ENCODE peak calls at places on chromosomes 3 and 15, in seven cellular contexts. Y is sigmoid colon, J is ovary, W is stomach, M is transverse colon, Z is K562, F is H1. X is an unnamed sample.

GRCh38 chr3:17032407-17033034 is 147.8 kb downstream of the PLCL2 start:
- DNase-seq in Y (no peak), F (no peak), J (no peak), M (no peak), Z (peak; percentile 19), W (no peak), X (no peak)

GRCh38 chr3:47512416-47513124 is 942 bp downstream of the ELP6 start:
- DNase-seq in Z (peak; percentile 54), J (peak; percentile 57), W (no peak), F (no peak), M (peak; percentile 23), Y (peak; percentile 66), X (no peak)

GRCh38 chr3:187994221-187995085 is 159.5 kb upstream of the LPP start:
- DNase-seq in J (no peak), M (no peak), W (no peak), F (no peak), Z (no peak), Y (no peak), X (no peak)

GRCh38 chr15:33968224-33968623 is at the start of gene CHRM5:
- DNase-seq in J (no peak), Z (no peak), Y (no peak), W (no peak), M (no peak), F (no peak), X (no peak)

GRCh38 chr3:176514297-176514696 is 683.0 kb downstream of the TBL1XR1 start:
- DNase-seq in W (no peak), Z (peak; percentile 82), F (peak; percentile 80), J (no peak), Y (no peak), M (no peak), X (no peak)

GRCh38 chr3:13078158-13078905 is 5.1 kb upstream of the IQSEC1 start:
- DNase-seq in Z (no peak), Y (no peak), F (no peak), W (no peak), M (no peak), J (no peak), X (no peak)

GRCh38 chr15:51266548-51266947 is 71.8 kb downstream of the CYP19A1 start:
- DNase-seq in M (no peak), Z (no peak), J (no peak), Y (no peak), F (no peak), W (no peak), X (no peak)

GRCh38 chr3:167394003-167394402 is 13.9 kb upstream of the ZBBX start:
- DNase-seq in F (no peak), J (no peak), Z (no peak), W (no peak), Y (no peak), M (no peak), X (no peak)

GRCh38 chr3:47227678-47228077 is 54.9 kb downstream of the KIF9 start:
- DNase-seq in W (no peak), F (no peak), J (no peak), Z (no peak), Y (peak; percentile 40), M (peak; percentile 13), X (peak; percentile 13)

GRCh38 chr15:68644088-68644904 is 65.5 kb downstream of the CORO2B start:
- DNase-seq in Y (peak; percentile 55), F (no peak), Z (peak; percentile 27), M (no peak), W (no peak), J (peak; percentile 9), X (peak; percentile 37)

GRCh38 chr15:55695432-55695831 is 47.5 kb downstream of the PRTG start:
- DNase-seq in Z (no peak), J (no peak), Y (no peak), W (no peak), F (no peak), M (no peak), X (no peak)

GRCh38 chr3:141333796-141334626 is 34.3 kb upstream of the ZBTB38 start:
- DNase-seq in F (no peak), W (no peak), Y (no peak), Z (no peak), J (no peak), M (no peak), X (no peak)

GRCh38 chr3:57816471-57817105 is 60.5 kb downstream of the SLMAP start:
- DNase-seq in M (no peak), Z (no peak), F (no peak), J (no peak), W (no peak), Y (no peak), X (no peak)

GRCh38 chr3:119643528-119643927 is 16.9 kb downstream of the POPDC2 start:
- DNase-seq in F (no peak), Z (no peak), W (no peak), Y (no peak), J (no peak), M (no peak), X (no peak)

GRCh38 chr3:32596926-32597369 is 26.3 kb upstream of the DYNC1LI1 start:
- DNase-seq in W (no peak), Z (no peak), J (no peak), Y (no peak), M (no peak), F (no peak), X (no peak)

GRCh38 chr3:160193644-160194192 is 31.5 kb upstream of the C3orf80 start:
- DNase-seq in M (no peak), Y (no peak), F (no peak), J (no peak), W (no peak), Z (no peak), X (no peak)

GRCh38 chr3:59313365-59313764 is 263.5 kb upstream of the CFAP20DC start:
- DNase-seq in Z (peak; percentile 13), M (peak; percentile 44), W (peak; percentile 54), J (no peak), F (peak; percentile 76), Y (no peak), X (no peak)

GRCh38 chr3:39287859-39288221 is 8.0 kb upstream of the CX3CR1 start:
- DNase-seq in J (no peak), F (no peak), M (no peak), W (no peak), Y (no peak), Z (no peak), X (no peak)

GRCh38 chr3:39180183-39180545 is 12.2 kb downstream of the XIRP1 start:
- DNase-seq in M (no peak), Y (no peak), Z (no peak), W (no peak), F (no peak), J (no peak), X (no peak)

GRCh38 chr15:63367390-63367789 is 14.3 kb downstream of the CA12 start:
- DNase-seq in Y (no peak), M (no peak), J (no peak), Z (no peak), W (no peak), F (no peak), X (no peak)

GRCh38 chr3:25885544-25885943 is 95.7 kb downstream of the OXSM start:
- DNase-seq in F (no peak), M (no peak), W (no peak), Z (no peak), J (no peak), Y (no peak), X (peak; percentile 66)

GRCh38 chr3:113274959-113275556 is 63.7 kb downstream of the BOC start:
- DNase-seq in W (no peak), F (no peak), Y (peak; percentile 57), Z (no peak), M (no peak), J (no peak), X (no peak)

GRCh38 chr3:113277414-113277813 is 66.1 kb downstream of the BOC start:
- DNase-seq in Y (no peak), M (no peak), J (no peak), W (no peak), Z (no peak), F (no peak), X (no peak)

GRCh38 chr3:113274425-113274824 is 63.1 kb downstream of the BOC start:
- DNase-seq in W (no peak), Y (peak; percentile 63), Z (no peak), J (no peak), M (no peak), F (no peak), X (no peak)

GRCh38 chr3:113276581-113277080 is 65.3 kb downstream of the BOC start:
- DNase-seq in F (no peak), M (no peak), W (no peak), Y (no peak), J (no peak), Z (no peak), X (no peak)

DNA sequence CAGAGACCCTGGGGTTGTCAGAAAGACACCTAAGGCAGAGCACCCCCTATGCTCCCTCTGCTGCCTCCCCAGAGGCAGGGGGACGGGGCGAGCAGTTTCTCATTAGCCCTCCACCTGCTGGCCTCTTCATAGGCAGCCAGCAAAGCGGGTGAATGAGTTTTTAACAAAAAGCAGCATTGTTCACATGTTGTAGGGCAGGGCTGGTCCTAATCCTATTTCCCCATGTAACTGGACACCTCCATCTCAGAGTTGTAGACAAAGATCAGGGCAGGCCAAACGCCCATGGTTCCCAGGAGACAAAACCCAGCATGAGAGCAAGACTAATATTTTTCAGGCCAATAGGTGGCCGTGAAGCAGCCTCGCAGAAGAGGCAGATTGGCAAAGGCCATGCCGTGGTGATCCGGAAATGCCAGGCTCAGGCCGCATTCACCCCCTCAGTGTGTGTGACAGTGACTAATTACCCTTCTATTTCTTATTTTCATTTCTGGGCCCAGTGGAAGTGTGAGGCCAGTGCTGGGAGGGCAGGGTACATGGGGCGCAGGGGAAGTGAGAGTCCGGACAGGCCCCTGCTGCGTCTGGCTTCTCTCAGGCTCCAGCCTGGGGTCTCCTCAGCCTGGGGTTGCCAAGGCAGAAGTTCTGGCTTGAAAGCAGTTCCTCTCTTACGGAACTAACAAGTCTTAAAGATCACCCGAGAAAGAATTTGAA is 64.7 kb downstream of the BOC start:
- DNase-seq in Y (peak; percentile 78), F (no peak), W (no peak), M (peak; percentile 26), Z (no peak), J (no peak), X (no peak)
- TF ChIP-seq CTCF in Y (peak; percentile 18), F (peak; percentile 54), W (no peak), M (peak; percentile 9), Z (no peak), J (no peak), X (peak; percentile 31)

DNA sequence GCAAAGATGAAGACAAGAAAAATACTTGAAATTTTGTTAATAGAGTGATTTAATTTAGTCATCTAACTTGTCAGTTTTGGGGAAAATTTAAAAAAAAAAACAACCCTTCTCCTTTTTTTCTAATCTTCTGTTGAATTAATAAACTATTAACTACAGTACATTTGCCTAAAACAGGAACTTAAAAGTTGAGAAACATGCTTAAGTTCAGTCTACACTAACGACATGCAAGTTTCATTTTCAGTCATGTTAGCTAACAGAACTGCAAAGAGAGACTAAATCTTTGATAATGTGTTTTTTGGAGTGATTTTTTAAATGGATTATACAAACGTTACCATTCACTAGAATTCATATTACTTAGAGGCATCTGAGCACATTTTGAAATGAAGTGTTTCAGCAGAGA is 71.9 kb upstream of the MBNL1 start:
- DNase-seq in Y (no peak), M (no peak), W (no peak), Z (no peak), F (no peak), J (no peak), X (no peak)
- H3K4me1 ChIP-seq in Y (no peaks in the 10 kb centered on the region), M (peaks cover 5% of the 10 kb centered on the region), W (peaks cover 82% of the 10 kb centered on the region), Z (peaks cover 49% of the 10 kb centered on the region), F (no peaks in the 10 kb centered on the region), J (peaks cover 2% of the 10 kb centered on the region), X (no peaks in the 10 kb centered on the region)

GRCh38 chr3:15305366-15305844 is 27.0 kb downstream of the SH3BP5 start:
- DNase-seq in J (no peak), W (no peak), M (no peak), Z (peak; percentile 94), Y (peak; percentile 56), F (no peak), X (no peak)
- TF ChIP-seq CTCF in J (no peak), W (no peak), M (peak; percentile 18), Z (peak; percentile 21), Y (no peak), F (no peak), X (no peak)

GRCh38 chr3:181358555-181358954 is 353.2 kb upstream of the SOX2 start:
- DNase-seq in J (no peak), F (no peak), M (no peak), W (no peak), Y (no peak), Z (no peak), X (no peak)
- H3K4me1 ChIP-seq in J (no peaks in the 10 kb centered on the region), F (no peaks in the 10 kb centered on the region), M (no peaks in the 10 kb centered on the region), W (no peaks in the 10 kb centered on the region), Y (no peaks in the 10 kb centered on the region), Z (no peaks in the 10 kb centered on the region), X (no peaks in the 10 kb centered on the region)